ENCODE peak calls at places on chromosomes 13 and 19, in ten cellular contexts. One of them, this sample, is unnamed.

GRCh38 chr13:61695147-61695546 is 279.5 kb upstream of the PCDH20 start:
- DNase-seq in cardiac muscle cell: no peak
- DNase-seq in lower lobe of right lung: no peak
- DNase-seq in Peyer's patch: no peak
- DNase-seq in SK-N-SH: no peak
- DNase-seq in endothelial cell of umbilical vein: no peak
- DNase-seq in cardiac fibroblast: no peak
- DNase-seq in heart right ventricle: no peak
- DNase-seq in esophagus squamous epithelium: no peak
- DNase-seq in fibroblast of lung: peak; percentile 10
- DNase-seq in this sample: no peak

GRCh38 chr19:4108767-4109625 is 14.9 kb downstream of the MAP2K2 start:
- DNase-seq in cardiac muscle cell: no peak
- DNase-seq in lower lobe of right lung: peak; percentile 59
- DNase-seq in Peyer's patch: peak; percentile 88
- DNase-seq in SK-N-SH: no peak
- DNase-seq in endothelial cell of umbilical vein: no peak
- DNase-seq in cardiac fibroblast: no peak
- DNase-seq in heart right ventricle: no peak
- DNase-seq in esophagus squamous epithelium: no peak
- DNase-seq in fibroblast of lung: no peak
- DNase-seq in this sample: no peak

GRCh38 chr19:51071006-51071405 is 6.1 kb upstream of the KLK13 start:
- DNase-seq in cardiac muscle cell: no peak
- DNase-seq in lower lobe of right lung: no peak
- DNase-seq in Peyer's patch: no peak
- DNase-seq in SK-N-SH: no peak
- DNase-seq in endothelial cell of umbilical vein: no peak
- DNase-seq in cardiac fibroblast: no peak
- DNase-seq in heart right ventricle: no peak
- DNase-seq in esophagus squamous epithelium: no peak
- DNase-seq in fibroblast of lung: no peak
- DNase-seq in this sample: no peak

GRCh38 chr13:25218011-25218410 is 45.9 kb upstream of the AMER2 start:
- DNase-seq in cardiac muscle cell: no peak
- DNase-seq in lower lobe of right lung: no peak
- DNase-seq in Peyer's patch: no peak
- DNase-seq in SK-N-SH: no peak
- DNase-seq in endothelial cell of umbilical vein: no peak
- DNase-seq in cardiac fibroblast: no peak
- DNase-seq in heart right ventricle: no peak
- DNase-seq in esophagus squamous epithelium: no peak
- DNase-seq in fibroblast of lung: no peak
- DNase-seq in this sample: no peak

GRCh38 chr19:23263396-23263795 is 13.2 kb upstream of the ZNF724 start:
- DNase-seq in cardiac muscle cell: no peak
- DNase-seq in lower lobe of right lung: no peak
- DNase-seq in Peyer's patch: no peak
- DNase-seq in SK-N-SH: no peak
- DNase-seq in endothelial cell of umbilical vein: no peak
- DNase-seq in cardiac fibroblast: no peak
- DNase-seq in heart right ventricle: no peak
- DNase-seq in esophagus squamous epithelium: no peak
- DNase-seq in fibroblast of lung: no peak
- DNase-seq in this sample: no peak

GRCh38 chr13:97849305-97849704 is 104.2 kb upstream of the IPO5 start:
- DNase-seq in cardiac muscle cell: peak; percentile 39
- DNase-seq in lower lobe of right lung: no peak
- DNase-seq in Peyer's patch: no peak
- DNase-seq in SK-N-SH: peak; percentile 15
- DNase-seq in endothelial cell of umbilical vein: peak; percentile 66
- DNase-seq in cardiac fibroblast: peak; percentile 62
- DNase-seq in heart right ventricle: no peak
- DNase-seq in esophagus squamous epithelium: no peak
- DNase-seq in fibroblast of lung: peak; percentile 43
- DNase-seq in this sample: no peak

GRCh38 chr13:72805663-72806341 is 23.9 kb downstream of the PIBF1 start:
- DNase-seq in cardiac muscle cell: peak; percentile 33
- DNase-seq in lower lobe of right lung: no peak
- DNase-seq in Peyer's patch: no peak
- DNase-seq in SK-N-SH: no peak
- DNase-seq in endothelial cell of umbilical vein: no peak
- DNase-seq in cardiac fibroblast: peak; percentile 21
- DNase-seq in heart right ventricle: no peak
- DNase-seq in esophagus squamous epithelium: no peak
- DNase-seq in fibroblast of lung: no peak
- DNase-seq in this sample: no peak

GRCh38 chr13:68176486-68176885 is 946.4 kb upstream of the PCDH9 start:
- DNase-seq in cardiac muscle cell: peak; percentile 47
- DNase-seq in lower lobe of right lung: no peak
- DNase-seq in Peyer's patch: no peak
- DNase-seq in SK-N-SH: no peak
- DNase-seq in endothelial cell of umbilical vein: peak; percentile 85
- DNase-seq in cardiac fibroblast: peak; percentile 10
- DNase-seq in heart right ventricle: no peak
- DNase-seq in esophagus squamous epithelium: no peak
- DNase-seq in fibroblast of lung: peak; percentile 89
- DNase-seq in this sample: no peak

GRCh38 chr19:3210347-3211017 is 14.0 kb upstream of the CELF5 start:
- DNase-seq in cardiac muscle cell: peak; percentile 35
- DNase-seq in lower lobe of right lung: peak; percentile 77
- DNase-seq in Peyer's patch: peak; percentile 52
- DNase-seq in SK-N-SH: peak; percentile 90
- DNase-seq in endothelial cell of umbilical vein: peak; percentile 40
- DNase-seq in cardiac fibroblast: peak; percentile 47
- DNase-seq in heart right ventricle: peak; percentile 62
- DNase-seq in esophagus squamous epithelium: no peak
- DNase-seq in fibroblast of lung: no peak
- DNase-seq in this sample: peak; percentile 46

GRCh38 chr13:21837841-21838551 is 167.1 kb downstream of the FGF9 start:
- DNase-seq in cardiac muscle cell: no peak
- DNase-seq in lower lobe of right lung: no peak
- DNase-seq in Peyer's patch: no peak
- DNase-seq in SK-N-SH: no peak
- DNase-seq in endothelial cell of umbilical vein: no peak
- DNase-seq in cardiac fibroblast: no peak
- DNase-seq in heart right ventricle: no peak
- DNase-seq in esophagus squamous epithelium: no peak
- DNase-seq in fibroblast of lung: no peak
- DNase-seq in this sample: no peak

GRCh38 chr19:12985049-12985776 is 10.1 kb upstream of the NFIX start:
- DNase-seq in cardiac muscle cell: no peak
- DNase-seq in lower lobe of right lung: no peak
- DNase-seq in Peyer's patch: peak; percentile 58
- DNase-seq in SK-N-SH: no peak
- DNase-seq in endothelial cell of umbilical vein: no peak
- DNase-seq in cardiac fibroblast: peak; percentile 66
- DNase-seq in heart right ventricle: peak; percentile 51
- DNase-seq in esophagus squamous epithelium: no peak
- DNase-seq in fibroblast of lung: peak; percentile 79
- DNase-seq in this sample: peak; percentile 67

GRCh38 chr13:51158365-51158764 is 47.3 kb upstream of the C13orf42 start:
- DNase-seq in cardiac muscle cell: no peak
- DNase-seq in lower lobe of right lung: no peak
- DNase-seq in Peyer's patch: no peak
- DNase-seq in SK-N-SH: peak; percentile 24
- DNase-seq in endothelial cell of umbilical vein: no peak
- DNase-seq in cardiac fibroblast: no peak
- DNase-seq in heart right ventricle: no peak
- DNase-seq in esophagus squamous epithelium: no peak
- DNase-seq in fibroblast of lung: no peak
- DNase-seq in this sample: no peak

GRCh38 chr19:13985771-13986347 is 20.3 kb downstream of the RFX1 start:
- DNase-seq in cardiac muscle cell: no peak
- DNase-seq in lower lobe of right lung: no peak
- DNase-seq in Peyer's patch: peak; percentile 55
- DNase-seq in SK-N-SH: no peak
- DNase-seq in endothelial cell of umbilical vein: no peak
- DNase-seq in cardiac fibroblast: no peak
- DNase-seq in heart right ventricle: no peak
- DNase-seq in esophagus squamous epithelium: no peak
- DNase-seq in fibroblast of lung: no peak
- DNase-seq in this sample: no peak

GRCh38 chr19:45146716-45147337 is 14.0 kb downstream of the NKPD1 start:
- DNase-seq in cardiac muscle cell: no peak
- DNase-seq in lower lobe of right lung: no peak
- DNase-seq in Peyer's patch: no peak
- DNase-seq in SK-N-SH: no peak
- DNase-seq in endothelial cell of umbilical vein: no peak
- DNase-seq in cardiac fibroblast: no peak
- DNase-seq in heart right ventricle: no peak
- DNase-seq in esophagus squamous epithelium: no peak
- DNase-seq in fibroblast of lung: no peak
- DNase-seq in this sample: no peak

GRCh38 chr13:111516712-111517640 is 196.5 kb downstream of the TEX29 start:
- DNase-seq in cardiac muscle cell: no peak
- DNase-seq in lower lobe of right lung: no peak
- DNase-seq in Peyer's patch: no peak
- DNase-seq in SK-N-SH: no peak
- DNase-seq in endothelial cell of umbilical vein: no peak
- DNase-seq in cardiac fibroblast: no peak
- DNase-seq in heart right ventricle: no peak
- DNase-seq in esophagus squamous epithelium: no peak
- DNase-seq in fibroblast of lung: no peak
- DNase-seq in this sample: no peak

GRCh38 chr13:25217023-25217909 is 45.2 kb upstream of the AMER2 start:
- DNase-seq in cardiac muscle cell: peak; percentile 39
- DNase-seq in lower lobe of right lung: no peak
- DNase-seq in Peyer's patch: no peak
- DNase-seq in SK-N-SH: no peak
- DNase-seq in endothelial cell of umbilical vein: no peak
- DNase-seq in cardiac fibroblast: peak; percentile 65
- DNase-seq in heart right ventricle: no peak
- DNase-seq in esophagus squamous epithelium: no peak
- DNase-seq in fibroblast of lung: peak; percentile 62
- DNase-seq in this sample: no peak

GRCh38 chr13:45238945-45239795 is 38.3 kb upstream of the KCTD4 start:
- DNase-seq in cardiac muscle cell: peak; percentile 39
- DNase-seq in lower lobe of right lung: no peak
- DNase-seq in Peyer's patch: no peak
- DNase-seq in SK-N-SH: no peak
- DNase-seq in endothelial cell of umbilical vein: no peak
- DNase-seq in cardiac fibroblast: peak; percentile 70
- DNase-seq in heart right ventricle: no peak
- DNase-seq in esophagus squamous epithelium: no peak
- DNase-seq in fibroblast of lung: peak; percentile 77
- DNase-seq in this sample: no peak

GRCh38 chr13:38684714-38685113 is 2.2 kb upstream of the FREM2 start:
- DNase-seq in cardiac muscle cell: no peak
- DNase-seq in lower lobe of right lung: no peak
- DNase-seq in Peyer's patch: no peak
- DNase-seq in SK-N-SH: no peak
- DNase-seq in endothelial cell of umbilical vein: no peak
- DNase-seq in cardiac fibroblast: no peak
- DNase-seq in heart right ventricle: no peak
- DNase-seq in esophagus squamous epithelium: no peak
- DNase-seq in fibroblast of lung: no peak
- DNase-seq in this sample: no peak

GRCh38 chr13:38687246-38688229 is 661 bp downstream of the FREM2 start:
- DNase-seq in cardiac muscle cell: peak; percentile 12
- DNase-seq in lower lobe of right lung: peak; percentile 54
- DNase-seq in Peyer's patch: no peak
- DNase-seq in SK-N-SH: peak; percentile 15
- DNase-seq in endothelial cell of umbilical vein: no peak
- DNase-seq in cardiac fibroblast: peak; percentile 18
- DNase-seq in heart right ventricle: no peak
- DNase-seq in esophagus squamous epithelium: no peak
- DNase-seq in fibroblast of lung: peak; percentile 6
- DNase-seq in this sample: no peak

GRCh38 chr13:38688674-38689073 is 1.8 kb downstream of the FREM2 start:
- DNase-seq in cardiac muscle cell: no peak
- DNase-seq in lower lobe of right lung: no peak
- DNase-seq in Peyer's patch: no peak
- DNase-seq in SK-N-SH: no peak
- DNase-seq in endothelial cell of umbilical vein: no peak
- DNase-seq in cardiac fibroblast: no peak
- DNase-seq in heart right ventricle: no peak
- DNase-seq in esophagus squamous epithelium: no peak
- DNase-seq in fibroblast of lung: no peak
- DNase-seq in this sample: no peak

GRCh38 chr13:38685974-38686571 is 804 bp upstream of the FREM2 start:
- DNase-seq in cardiac muscle cell: peak; percentile 15
- DNase-seq in lower lobe of right lung: no peak
- DNase-seq in Peyer's patch: no peak
- DNase-seq in SK-N-SH: peak; percentile 16
- DNase-seq in endothelial cell of umbilical vein: no peak
- DNase-seq in cardiac fibroblast: peak; percentile 19
- DNase-seq in heart right ventricle: no peak
- DNase-seq in esophagus squamous epithelium: no peak
- DNase-seq in fibroblast of lung: peak; percentile 23
- DNase-seq in this sample: no peak

GRCh38 chr13:38686635-38687245 is at the start of gene FREM2:
- DNase-seq in cardiac muscle cell: peak; percentile 13
- DNase-seq in lower lobe of right lung: peak; percentile 76
- DNase-seq in Peyer's patch: no peak
- DNase-seq in SK-N-SH: no peak
- DNase-seq in endothelial cell of umbilical vein: no peak
- DNase-seq in cardiac fibroblast: peak; percentile 4
- DNase-seq in heart right ventricle: no peak
- DNase-seq in esophagus squamous epithelium: no peak
- DNase-seq in fibroblast of lung: peak; percentile 59
- DNase-seq in this sample: no peak
- H3K4me3 ChIP-seq in cardiac muscle cell: peak within 1 kb of the TSS; percentile 64
- H3K4me3 ChIP-seq in lower lobe of right lung: peak within 1 kb of the TSS; percentile 56
- H3K4me3 ChIP-seq in Peyer's patch: peak within 1 kb of the TSS; percentile 33
- H3K4me3 ChIP-seq in SK-N-SH: peak within 1 kb of the TSS; percentile 7
- H3K4me3 ChIP-seq in endothelial cell of umbilical vein: no peak within 1 kb of the TSS
- H3K4me3 ChIP-seq in cardiac fibroblast: peak within 1 kb of the TSS; percentile 21
- H3K4me3 ChIP-seq in heart right ventricle: peak within 1 kb of the TSS; percentile 50
- H3K4me3 ChIP-seq in esophagus squamous epithelium: peak within 1 kb of the TSS; percentile 40
- H3K4me3 ChIP-seq in fibroblast of lung: no peak within 1 kb of the TSS
- H3K4me3 ChIP-seq in this sample: peak within 1 kb of the TSS; percentile 65

GRCh38 chr19:33622505-33622808 is 704 bp downstream of the CHST8 start:
- DNase-seq in cardiac muscle cell: peak; percentile 7
- DNase-seq in lower lobe of right lung: no peak
- DNase-seq in Peyer's patch: no peak
- DNase-seq in SK-N-SH: peak; percentile 78
- DNase-seq in endothelial cell of umbilical vein: no peak
- DNase-seq in cardiac fibroblast: no peak
- DNase-seq in heart right ventricle: no peak
- DNase-seq in esophagus squamous epithelium: no peak
- DNase-seq in fibroblast of lung: peak; percentile 8
- DNase-seq in this sample: no peak
- H3K4me3 ChIP-seq in cardiac muscle cell: peak overlapping the region; percentile 64
- H3K4me3 ChIP-seq in lower lobe of right lung: peak overlapping the region; percentile 50
- H3K4me3 ChIP-seq in Peyer's patch: peak overlapping the region; percentile 47
- H3K4me3 ChIP-seq in SK-N-SH: peak overlapping the region; percentile 49
- H3K4me3 ChIP-seq in endothelial cell of umbilical vein: no peak overlapping the region
- H3K4me3 ChIP-seq in cardiac fibroblast: no peak overlapping the region
- H3K4me3 ChIP-seq in heart right ventricle: peak overlapping the region; percentile 53
- H3K4me3 ChIP-seq in esophagus squamous epithelium: peak overlapping the region; percentile 53
- H3K4me3 ChIP-seq in fibroblast of lung: no peak overlapping the region
- H3K4me3 ChIP-seq in this sample: peak overlapping the region; percentile 69

GRCh38 chr13:88704600-88705275 is 1033.6 kb downstream of the SLITRK5 start:
- DNase-seq in cardiac muscle cell: no peak
- DNase-seq in lower lobe of right lung: no peak
- DNase-seq in Peyer's patch: no peak
- DNase-seq in SK-N-SH: no peak
- DNase-seq in endothelial cell of umbilical vein: no peak
- DNase-seq in cardiac fibroblast: no peak
- DNase-seq in heart right ventricle: no peak
- DNase-seq in esophagus squamous epithelium: no peak
- DNase-seq in fibroblast of lung: no peak
- DNase-seq in this sample: no peak
- H3K4me3 ChIP-seq in cardiac muscle cell: no peak overlapping the region
- H3K4me3 ChIP-seq in lower lobe of right lung: peak overlapping the region; percentile 38
- H3K4me3 ChIP-seq in Peyer's patch: peak overlapping the region; percentile 35
- H3K4me3 ChIP-seq in SK-N-SH: no peak overlapping the region
- H3K4me3 ChIP-seq in endothelial cell of umbilical vein: no peak overlapping the region
- H3K4me3 ChIP-seq in cardiac fibroblast: no peak overlapping the region
- H3K4me3 ChIP-seq in heart right ventricle: peak overlapping the region; percentile 43
- H3K4me3 ChIP-seq in esophagus squamous epithelium: peak overlapping the region; percentile 26
- H3K4me3 ChIP-seq in fibroblast of lung: no peak overlapping the region
- H3K4me3 ChIP-seq in this sample: peak overlapping the region; percentile 48

GRCh38 chr13:95527955-95528354 is 24.6 kb upstream of the CLDN10 start:
- DNase-seq in cardiac muscle cell: no peak
- DNase-seq in lower lobe of right lung: no peak
- DNase-seq in Peyer's patch: no peak
- DNase-seq in SK-N-SH: no peak
- DNase-seq in endothelial cell of umbilical vein: no peak
- DNase-seq in cardiac fibroblast: no peak
- DNase-seq in heart right ventricle: no peak
- DNase-seq in esophagus squamous epithelium: no peak
- DNase-seq in fibroblast of lung: no peak
- DNase-seq in this sample: no peak
- H3K4me3 ChIP-seq in cardiac muscle cell: no peak overlapping the region
- H3K4me3 ChIP-seq in lower lobe of right lung: no peak overlapping the region
- H3K4me3 ChIP-seq in Peyer's patch: no peak overlapping the region
- H3K4me3 ChIP-seq in SK-N-SH: no peak overlapping the region
- H3K4me3 ChIP-seq in endothelial cell of umbilical vein: no peak overlapping the region
- H3K4me3 ChIP-seq in cardiac fibroblast: no peak overlapping the region
- H3K4me3 ChIP-seq in heart right ventricle: no peak overlapping the region
- H3K4me3 ChIP-seq in esophagus squamous epithelium: no peak overlapping the region
- H3K4me3 ChIP-seq in fibroblast of lung: no peak overlapping the region
- H3K4me3 ChIP-seq in this sample: no peak overlapping the region

This sample was measured in left ventricle myocardium inferior.